ENCODE peak calls at places on chromosomes 16 and 17, in five cellular contexts. R is cardiac muscle cell, W is HCT116, G is fibroblast of lung, Q is endodermal cell. B is an unnamed sample.

GRCh38 chr16:85522842-85523601 is 90.1 kb upstream of the GSE1 start:
- DNase-seq in R (no peak), W (no peak), G (peak; percentile 36), Q (no peak), B (no peak)

GRCh38 chr16:58451945-58452401 is 48.0 kb upstream of the NDRG4 start:
- DNase-seq in R (no peak), W (no peak), G (peak; percentile 69), Q (no peak), B (peak; percentile 46)

GRCh38 chr17:76751416-76751993 is 13.6 kb downstream of the MFSD11 start:
- DNase-seq in R (no peak), W (no peak), G (no peak), Q (no peak), B (no peak)

GRCh38 chr17:73841431-73842060 is 197.3 kb upstream of the SDK2 start:
- DNase-seq in R (peak; percentile 42), W (no peak), G (no peak), Q (peak; percentile 90), B (no peak)

GRCh38 chr16:4086153-4086552 is 30.1 kb downstream of the ADCY9 start:
- DNase-seq in R (no peak), W (no peak), G (no peak), Q (no peak), B (no peak)

GRCh38 chr16:2856061-2856670 is 1.8 kb downstream of the PRSS22 start:
- DNase-seq in R (no peak), W (no peak), G (no peak), Q (peak; percentile 87), B (peak; percentile 18)

GRCh38 chr16:48511071-48511540 is 98.9 kb downstream of the N4BP1 start:
- DNase-seq in R (no peak), W (no peak), G (peak; percentile 80), Q (no peak), B (peak; percentile 100)

GRCh38 chr17:79925242-79925957 is 86.2 kb upstream of the CBX4 start:
- DNase-seq in R (no peak), W (no peak), G (peak; percentile 36), Q (peak; percentile 78), B (no peak)

GRCh38 chr16:70512456-70512855 is 10.9 kb downstream of the COG4 start:
- DNase-seq in R (no peak), W (no peak), G (peak; percentile 50), Q (no peak), B (peak; percentile 72)

GRCh38 chr16:23248261-23249194 is 53.6 kb upstream of the SCNN1B start:
- DNase-seq in R (no peak), W (no peak), G (peak; percentile 55), Q (no peak), B (no peak)

GRCh38 chr17:69729937-69730336 is 315.4 kb downstream of the MAP2K6 start:
- DNase-seq in R (no peak), W (no peak), G (peak; percentile 75), Q (no peak), B (peak; percentile 87)

GRCh38 chr17:44878627-44879221 is 20.5 kb downstream of the EFTUD2 start:
- DNase-seq in R (peak; percentile 59), W (peak; percentile 6), G (peak; percentile 20), Q (peak; percentile 70), B (no peak)

GRCh38 chr16:7303014-7303676 is 29.5 kb upstream of the RBFOX1 start:
- DNase-seq in R (peak; percentile 54), W (no peak), G (no peak), Q (peak; percentile 78), B (no peak)

GRCh38 chr16:81514568-81515258 is 70.1 kb downstream of the CMIP start:
- DNase-seq in R (no peak), W (no peak), G (no peak), Q (no peak), B (no peak)
- H3K4me1 ChIP-seq in R (peaks cover 8% of the 10 kb centered on the region), W (peaks cover 93% of the 10 kb centered on the region), G (peaks cover 14% of the 10 kb centered on the region), Q (peaks cover 13% of the 10 kb centered on the region), B (peaks cover 27% of the 10 kb centered on the region)

GRCh38 chr16:83273504-83274173 is 534.1 kb upstream of the HSBP1 start:
- DNase-seq in R (no peak), W (no peak), G (no peak), Q (no peak), B (no peak)
- H3K4me1 ChIP-seq in R (no peaks in the 10 kb centered on the region), W (no peaks in the 10 kb centered on the region), G (no peaks in the 10 kb centered on the region), Q (peaks cover 2% of the 10 kb centered on the region), B (peaks cover 3% of the 10 kb centered on the region)

GRCh38 chr17:81714412-81715106 is 2.5 kb downstream of the SLC25A10 start:
- DNase-seq in R (no peak), W (no peak), G (no peak), Q (no peak), B (no peak)
- H3K4me1 ChIP-seq in R (peaks cover 20% of the 10 kb centered on the region), W (peaks cover 41% of the 10 kb centered on the region), G (peaks cover 20% of the 10 kb centered on the region), Q (peaks cover 12% of the 10 kb centered on the region), B (no peaks in the 10 kb centered on the region)

DNA sequence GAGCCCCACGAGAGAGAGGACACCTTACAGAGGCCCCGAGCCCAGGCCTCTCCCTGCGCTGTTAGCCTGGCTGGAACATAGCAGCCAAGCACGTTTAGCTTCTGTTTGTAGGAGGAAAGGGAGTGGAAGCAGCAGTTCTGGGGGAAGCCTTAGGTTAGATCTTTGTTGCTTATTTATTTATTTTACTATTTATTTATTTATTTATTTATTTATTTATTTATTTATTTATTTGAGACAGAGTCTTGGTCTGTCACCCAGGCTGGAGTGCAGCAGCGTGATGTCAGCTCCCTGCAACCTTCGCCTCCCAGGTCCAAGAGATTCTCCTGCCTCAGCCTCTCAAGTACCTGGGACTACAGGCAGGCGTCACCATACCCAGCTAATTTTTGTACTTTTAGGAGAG is 49.1 kb upstream of the JPH3 start:
- DNase-seq in R (no peak), W (no peak), G (no peak), Q (no peak), B (no peak)
- H3K4me1 ChIP-seq in R (peaks cover 39% of the 10 kb centered on the region), W (peaks cover 10% of the 10 kb centered on the region), G (peaks cover 7% of the 10 kb centered on the region), Q (no peaks in the 10 kb centered on the region), B (peaks cover 3% of the 10 kb centered on the region)

GRCh38 chr17:32608267-32608666 is 121.5 kb downstream of the CDK5R1 start:
- DNase-seq in R (no peak), W (no peak), G (no peak), Q (no peak), B (no peak)

GRCh38 chr17:32610943-32611342 is 124.2 kb downstream of the CDK5R1 start:
- DNase-seq in R (no peak), W (no peak), G (no peak), Q (no peak), B (no peak)

GRCh38 chr17:32604966-32605365 is 118.2 kb downstream of the CDK5R1 start:
- DNase-seq in R (no peak), W (no peak), G (no peak), Q (no peak), B (no peak)

GRCh38 chr17:32609085-32609484 is 122.3 kb downstream of the CDK5R1 start:
- DNase-seq in R (no peak), W (peak; percentile 31), G (peak; percentile 32), Q (no peak), B (peak; percentile 31)

DNA sequence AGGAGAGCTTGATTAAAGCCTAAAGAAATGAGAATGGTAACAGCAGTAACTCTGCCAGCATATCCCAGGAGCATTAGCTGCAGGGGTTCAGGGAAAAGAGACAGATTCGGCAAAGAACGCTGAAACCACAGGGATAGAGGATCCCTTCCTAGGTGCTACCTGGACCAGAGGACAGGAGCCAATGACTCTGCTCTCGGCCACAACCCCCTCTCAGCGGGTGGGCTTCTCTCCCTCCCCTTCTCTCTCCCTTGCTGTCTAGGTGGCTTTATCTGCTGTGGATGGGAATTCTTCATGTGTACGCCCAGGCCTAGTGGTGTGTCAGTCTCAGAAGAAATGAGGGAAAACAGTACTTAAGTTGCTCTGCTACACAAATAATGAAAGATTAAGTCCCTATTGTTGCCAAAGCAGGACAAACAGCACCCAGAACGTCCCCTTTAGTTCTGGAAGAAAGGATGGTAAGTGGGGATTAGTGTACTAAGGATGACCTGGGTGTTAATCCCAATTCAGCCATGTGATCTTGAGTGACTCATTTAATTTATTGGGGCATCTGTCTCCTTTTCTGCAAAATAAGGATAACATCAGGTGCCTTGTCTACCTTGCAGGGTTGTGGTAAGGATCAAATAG is 123.3 kb downstream of the CDK5R1 start:
- DNase-seq in R (no peak), W (no peak), G (no peak), Q (peak; percentile 85), B (no peak)
- H3K4me1 ChIP-seq in R (no peaks in the 10 kb centered on the region), W (peaks cover 3% of the 10 kb centered on the region), G (no peaks in the 10 kb centered on the region), Q (no peaks in the 10 kb centered on the region), B (no peaks in the 10 kb centered on the region)

GRCh38 chr17:17052462-17053221 is 10.4 kb downstream of the MPRIP start:
- DNase-seq in R (no peak), W (no peak), G (no peak), Q (peak; percentile 42), B (no peak)
- H3K4me1 ChIP-seq in R (peaks cover 12% of the 10 kb centered on the region), W (peaks cover 43% of the 10 kb centered on the region), G (peaks cover 37% of the 10 kb centered on the region), Q (no peaks in the 10 kb centered on the region), B (peaks cover 14% of the 10 kb centered on the region)